ENCODE peak calls at places on chromosome 21, in five cellular contexts. I, C, S, O and B are unnamed samples.

GRCh38 chr21:21003701-21004100 is 5.5 kb downstream of the NCAM2 start:
- DNase-seq in I (peak), C (no peak), S (peak), O (peak), B (no peak)

GRCh38 chr21:37878946-37879660 is 37.2 kb downstream of the KCNJ6 start:
- DNase-seq in I (no peak), C (no peak), S (peak), O (no peak), B (no peak)

GRCh38 chr21:36134820-36135390 is at the start of gene CBR3:
- DNase-seq in I (no peak), C (peak), S (peak), O (no peak), B (peak)

GRCh38 chr21:28540514-28540913 is 452.2 kb downstream of the LTN1 start:
- DNase-seq in I (no peak), C (no peak), S (peak), O (no peak), B (no peak)

GRCh38 chr21:38817371-38818335 is 11.9 kb downstream of the ETS2 start:
- DNase-seq in I (no peak), C (no peak), S (peak), O (no peak), B (no peak)

GRCh38 chr21:24829397-24829796 is 777.9 kb downstream of the MRPL39 start:
- DNase-seq in I (no peak), C (no peak), S (no peak), O (no peak), B (no peak)

GRCh38 chr21:31180256-31181088 is 142.2 kb upstream of the KRTAP19-8 start:
- DNase-seq in I (no peak), C (no peak), S (peak), O (no peak), B (peak)

GRCh38 chr21:15735409-15735808 is 5.6 kb downstream of the USP25 start:
- DNase-seq in I (no peak), C (no peak), S (no peak), O (no peak), B (no peak)

GRCh38 chr21:36560933-36561575 is 81.1 kb upstream of the CLDN14 start:
- DNase-seq in I (no peak), C (no peak), S (no peak), O (no peak), B (no peak)

GRCh38 chr21:30718239-30718909 is at the start of gene KRTAP21-3:
- DNase-seq in I (no peak), C (no peak), S (no peak), O (no peak), B (no peak)

GRCh38 chr21:39003982-39004775 is 179.1 kb downstream of the PSMG1 start:
- DNase-seq in I (no peak), C (no peak), S (peak), O (no peak), B (no peak)

GRCh38 chr21:29487154-29487553 is 188.4 kb downstream of the BACH1 start:
- DNase-seq in I (no peak), C (no peak), S (no peak), O (no peak), B (no peak)

GRCh38 chr21:21165063-21165645 is 166.9 kb downstream of the NCAM2 start:
- DNase-seq in I (no peak), C (no peak), S (peak), O (no peak), B (no peak)

GRCh38 chr21:36854391-36854790 is 112.1 kb downstream of the HLCS start:
- DNase-seq in I (peak), C (peak), S (peak), O (peak), B (peak)

GRCh38 chr21:38538353-38538752 is 40.1 kb upstream of the ERG start:
- DNase-seq in I (no peak), C (no peak), S (no peak), O (no peak), B (no peak)

GRCh38 chr21:15289896-15290841 is 225.4 kb upstream of the NRIP1 start:
- DNase-seq in I (peak), C (peak), S (no peak), O (peak), B (no peak)

GRCh38 chr21:38945536-38946245 is 140.0 kb downstream of the ETS2 start:
- DNase-seq in I (no peak), C (no peak), S (peak), O (peak), B (no peak)

GRCh38 chr21:31908106-31909031 is 35.5 kb downstream of the HUNK start:
- DNase-seq in I (no peak), C (no peak), S (peak), O (peak), B (no peak)

GRCh38 chr21:31713973-31714740 is 17.8 kb downstream of the SCAF4 start:
- DNase-seq in I (no peak), C (no peak), S (peak), O (no peak), B (no peak)

GRCh38 chr21:33101300-33102005 is 31.5 kb downstream of the OLIG1 start:
- DNase-seq in I (no peak), C (no peak), S (no peak), O (peak), B (no peak)

GRCh38 chr21:38349111-38349746 is 92.4 kb downstream of the KCNJ15 start:
- DNase-seq in I (no peak), C (no peak), S (peak), O (no peak), B (no peak)

GRCh38 chr21:16342932-16343331 is 613.1 kb downstream of the USP25 start:
- DNase-seq in I (no peak), C (no peak), S (no peak), O (no peak), B (no peak)

GRCh38 chr21:45865106-45865835 is 116.3 kb upstream of the COL6A1 start:
- DNase-seq in I (no peak), C (no peak), S (peak), O (peak), B (no peak)

GRCh38 chr21:26845066-26845749 is at the start of gene ADAMTS1:
- DNase-seq in I (peak), C (peak), S (peak), O (peak), B (no peak)

GRCh38 chr21:26847951-26848350 is 2.7 kb upstream of the ADAMTS1 start:
- DNase-seq in I (no peak), C (no peak), S (no peak), O (no peak), B (no peak)

GRCh38 chr21:26844258-26845065 is 747 bp downstream of the ADAMTS1 start:
- DNase-seq in I (peak), C (peak), S (peak), O (peak), B (no peak)

GRCh38 chr21:26845750-26846035 is 484 bp upstream of the ADAMTS1 start:
- DNase-seq in I (no peak), C (no peak), S (no peak), O (no peak), B (no peak)

DNA sequence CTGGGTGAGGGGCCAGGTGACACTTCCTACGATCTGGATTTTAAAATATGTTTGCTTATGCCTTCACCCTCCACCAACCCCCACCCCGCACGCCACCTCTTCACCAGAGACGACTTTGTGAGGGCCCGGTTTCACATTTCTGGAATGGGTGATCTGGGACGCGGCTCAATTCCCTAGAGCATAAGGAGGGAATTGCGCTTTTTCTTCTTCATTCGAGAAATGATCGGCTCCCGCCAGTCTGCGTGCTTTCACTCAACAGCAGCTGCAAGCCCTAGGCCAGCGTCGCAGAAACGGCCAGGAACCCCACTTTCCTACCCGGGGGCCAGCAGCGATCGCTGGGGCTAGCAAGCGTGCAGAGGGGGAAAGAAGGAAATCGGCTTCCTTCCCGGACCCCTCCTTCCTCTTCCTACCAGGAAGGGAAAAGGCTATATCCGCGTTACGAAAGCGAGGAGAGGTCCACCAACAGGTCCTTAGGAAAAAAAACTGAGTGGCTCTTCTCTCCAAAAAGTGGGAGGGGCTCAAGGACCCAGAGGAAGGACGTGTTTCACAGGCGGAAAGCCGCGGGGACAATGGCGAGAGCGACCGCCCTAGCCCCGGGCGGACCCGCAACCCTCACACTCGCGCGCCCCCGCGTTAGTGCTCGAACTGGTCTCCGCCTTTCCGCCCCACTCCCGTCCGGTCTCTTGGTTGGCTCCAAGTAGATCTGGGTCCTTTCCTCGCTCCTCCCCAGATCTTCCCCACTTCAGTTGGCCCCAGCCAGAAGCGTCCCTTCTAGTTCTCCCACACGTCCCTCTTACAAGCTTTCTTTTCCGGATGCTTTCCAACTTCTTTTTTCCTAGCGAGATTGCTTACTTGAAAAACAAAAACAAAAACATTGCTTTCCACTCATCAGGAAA is 1.1 kb upstream of the ADAMTS1 start:
- DNase-seq in I (peak), C (peak), S (peak), O (peak), B (no peak)
- TF ChIP-seq CTCF in I (peak), C (no peak), S (peak), O (peak), B (no peak)

DNA sequence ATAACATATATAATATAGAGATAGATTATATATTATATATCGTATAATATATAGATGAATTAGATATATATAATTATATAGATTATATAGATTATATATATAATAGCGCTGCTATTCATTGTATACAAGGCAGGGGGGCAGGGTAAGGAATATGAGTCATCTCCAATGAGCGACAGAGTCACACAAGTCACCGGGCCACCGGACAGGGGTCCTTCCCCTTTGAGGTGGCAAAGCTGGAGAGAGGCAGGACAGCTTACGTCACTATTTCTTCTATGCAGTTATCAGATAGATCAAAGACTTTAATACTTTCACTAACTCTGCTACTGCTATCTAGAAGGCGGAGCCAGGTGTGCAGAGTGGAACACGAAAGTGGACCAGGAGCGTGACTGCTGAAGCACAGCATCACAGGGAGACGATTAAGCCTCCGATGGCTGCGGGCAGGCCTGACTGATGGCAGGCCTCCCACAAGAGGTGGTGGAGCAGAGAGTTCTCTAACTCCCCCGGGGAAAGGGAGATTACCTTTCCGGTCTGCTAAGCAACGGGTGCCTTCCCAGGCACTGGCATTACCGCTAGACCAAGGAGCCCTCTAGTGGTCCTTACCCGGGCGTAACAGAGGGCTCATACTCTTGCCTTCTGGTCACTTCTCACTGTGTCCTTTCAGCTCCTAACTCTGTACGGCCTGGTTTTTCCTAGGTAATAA is 2154.7 kb downstream of the MRPL39 start:
- DNase-seq in I (peak), C (peak), S (no peak), O (peak), B (no peak)
- TF ChIP-seq CTCF in I (no peak), C (peak), S (no peak), O (peak), B (peak)

GRCh38 chr21:34807881-34808568 is 139.2 kb downstream of the CLIC6 start:
- DNase-seq in I (no peak), C (no peak), S (peak), O (no peak), B (peak)

GRCh38 chr21:34806423-34806822 is 137.6 kb downstream of the CLIC6 start:
- DNase-seq in I (no peak), C (no peak), S (no peak), O (no peak), B (no peak)

GRCh38 chr21:34805157-34805556 is 136.4 kb downstream of the CLIC6 start:
- DNase-seq in I (no peak), C (no peak), S (no peak), O (no peak), B (no peak)

GRCh38 chr21:34808569-34809204 is 139.9 kb downstream of the CLIC6 start:
- DNase-seq in I (no peak), C (no peak), S (peak), O (no peak), B (no peak)

GRCh38 chr21:34807146-34807880 is 138.5 kb downstream of the CLIC6 start:
- DNase-seq in I (no peak), C (no peak), S (peak), O (no peak), B (peak)
- TF ChIP-seq CTCF in I (no peak), C (no peak), S (no peak), O (no peak), B (no peak)

DNA sequence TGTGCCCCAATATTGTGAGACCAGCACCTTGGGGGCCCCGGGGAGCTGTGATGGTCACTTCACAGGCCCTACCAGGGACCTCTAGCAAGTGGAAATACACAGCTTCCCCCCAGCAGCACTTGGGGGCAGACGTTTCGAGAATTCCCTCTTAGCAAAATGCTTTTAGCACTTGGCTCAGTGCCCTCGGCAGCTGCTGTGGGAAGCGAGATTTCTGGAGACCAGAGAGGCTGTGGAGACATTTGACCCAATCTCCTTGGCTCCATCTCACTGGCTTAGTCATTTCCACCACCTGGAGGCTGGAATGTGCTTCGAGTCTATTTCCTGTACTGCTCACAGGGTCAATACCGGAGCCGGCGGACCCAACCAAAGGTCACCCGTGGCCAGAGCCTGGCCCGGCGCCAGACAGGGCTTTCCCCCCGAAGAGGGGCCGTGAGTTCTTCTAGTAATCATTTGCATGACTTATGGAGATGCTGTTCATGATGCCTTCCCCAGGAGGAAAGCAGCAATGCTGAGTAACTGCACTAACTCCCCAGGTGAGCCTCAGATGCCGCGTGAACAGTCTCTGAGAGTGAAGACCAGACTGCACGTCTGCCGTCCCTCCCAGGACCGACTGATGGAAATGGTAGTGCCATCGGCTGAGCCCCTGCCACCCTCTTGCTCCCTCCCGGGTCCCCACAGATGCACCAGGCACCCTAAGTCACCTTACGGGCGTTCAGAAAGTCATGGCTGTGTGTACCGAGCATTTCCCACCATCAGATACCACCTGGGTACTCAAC is 4.4 kb upstream of the C2CD2 start:
- DNase-seq in I (no peak), C (no peak), S (peak), O (no peak), B (no peak)
- TF ChIP-seq CTCF in I (no peak), C (peak), S (peak), O (peak), B (no peak)

GRCh38 chr21:17730782-17731181 is 88.4 kb downstream of the C21orf91 start:
- DNase-seq in I (no peak), C (no peak), S (no peak), O (no peak), B (no peak)

GRCh38 chr21:17727361-17727760 is 91.8 kb downstream of the C21orf91 start:
- DNase-seq in I (no peak), C (no peak), S (no peak), O (no peak), B (no peak)

GRCh38 chr21:17725339-17725738 is 93.8 kb downstream of the C21orf91 start:
- DNase-seq in I (no peak), C (no peak), S (no peak), O (no peak), B (no peak)

GRCh38 chr21:17729455-17729854 is 89.7 kb downstream of the C21orf91 start:
- DNase-seq in I (no peak), C (no peak), S (no peak), O (no peak), B (no peak)

DNA sequence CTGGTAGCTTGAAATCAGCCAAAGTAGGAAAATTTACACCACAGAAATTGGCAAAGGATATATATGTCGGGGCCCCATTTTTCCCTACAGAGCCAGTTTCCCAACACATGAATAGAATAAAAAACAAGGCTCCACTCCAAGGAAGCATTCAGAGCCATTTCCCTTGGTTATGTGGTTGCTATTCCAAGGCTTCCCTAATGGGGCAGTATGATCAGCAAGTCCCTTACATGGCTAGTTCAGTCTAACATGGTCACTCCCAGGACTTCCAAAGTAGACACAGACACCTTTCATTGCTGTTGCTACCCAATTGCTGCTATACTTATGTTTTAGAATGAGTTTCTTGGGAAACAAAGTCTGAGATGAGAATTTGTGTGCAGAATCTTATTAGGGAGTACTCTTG is 93.1 kb downstream of the C21orf91 start:
- DNase-seq in I (no peak), C (no peak), S (peak), O (no peak), B (no peak)
- TF ChIP-seq CTCF in I (no peak), C (peak), S (peak), O (peak), B (no peak)

GRCh38 chr21:41168391-41169257 is 664 bp downstream of the BACE2 start:
- DNase-seq in I (peak), C (peak), S (peak), O (peak), B (peak)
- TF ChIP-seq CTCF in I (no peak), C (no peak), S (no peak), O (no peak), B (no peak)

GRCh38 chr21:34517039-34517438 is 5.0 kb upstream of the KCNE1 start:
- DNase-seq in I (no peak), C (no peak), S (no peak), O (no peak), B (no peak)

GRCh38 chr21:34514576-34515135 is 2.6 kb upstream of the KCNE1 start:
- DNase-seq in I (no peak), C (no peak), S (peak), O (no peak), B (no peak)

GRCh38 chr21:34519694-34520093 is 7.7 kb upstream of the KCNE1 start:
- DNase-seq in I (no peak), C (no peak), S (no peak), O (no peak), B (no peak)

GRCh38 chr21:34519013-34519412 is 7.0 kb upstream of the KCNE1 start:
- DNase-seq in I (no peak), C (no peak), S (no peak), O (no peak), B (no peak)

GRCh38 chr21:34517491-34518245 is 5.7 kb upstream of the KCNE1 start:
- DNase-seq in I (no peak), C (no peak), S (no peak), O (no peak), B (no peak)
- TF ChIP-seq CTCF in I (peak), C (peak), S (peak), O (peak), B (peak)

DNA sequence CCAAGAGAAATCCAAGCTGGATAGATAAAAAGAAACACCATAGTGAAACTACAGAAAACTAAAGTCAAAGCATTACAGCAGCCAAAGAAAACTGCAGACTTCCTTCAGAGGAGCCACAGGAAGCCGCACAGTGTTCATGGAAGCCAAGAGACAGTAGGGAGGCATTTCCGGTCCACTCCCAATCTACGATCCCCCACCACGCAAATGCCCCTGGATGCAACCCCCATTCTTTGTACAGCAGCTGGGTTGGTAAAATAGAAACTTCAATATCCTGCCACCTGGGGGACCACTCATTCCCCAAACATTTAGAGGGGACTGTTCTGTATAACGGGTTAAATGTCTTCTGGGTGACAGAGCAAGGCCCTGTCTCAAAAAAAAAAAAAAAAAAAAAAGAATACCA is 43.9 kb upstream of the TSPEAR start:
- DNase-seq in I (no peak), C (no peak), S (no peak), O (peak), B (no peak)
- TF ChIP-seq CTCF in I (no peak), C (no peak), S (peak), O (no peak), B (no peak)